ENCODE peak calls at places on chromosomes 2 and 18, in seven cellular contexts. V is esophagus squamous epithelium; M is stimulated activated CD4-positive, alpha-beta T cell treated with anti-CD3 and anti-CD28 coated beads, TNF-alpha, amount 100 ng/mL, for 24 hours; L is HFFc6; R is LoVo; T is effector CD8-positive, alpha-beta T cell; F is activated T-cell treated with anti-CD3 and anti-CD28 coated beads, Interleukin-2, amount 50 U/mL, for 1 hour. J is an unnamed sample.

GRCh38 chr2:46239847-46240181 is 57.4 kb upstream of the EPAS1 start:
- DNase-seq in F (peak), V (no peak), L (no peak), T (no peak), M (peak), R (no peak), J (no peak)

GRCh38 chr2:121902171-121902591 is 146.7 kb downstream of the TSN start:
- DNase-seq in T (no peak), M (no peak), V (no peak), L (no peak), F (no peak), R (no peak), J (no peak)

GRCh38 chr2:211157856-211158463 is 601.6 kb downstream of the CPS1 start:
- DNase-seq in M (peak), L (peak), V (no peak), T (peak), R (peak), F (peak), J (peak)

GRCh38 chr18:25727281-25727680 is 363.1 kb downstream of the SS18 start:
- DNase-seq in F (no peak), R (no peak), M (no peak), L (no peak), T (no peak), V (no peak), J (no peak)

GRCh38 chr2:127589358-127589757 is 53.9 kb downstream of the MYO7B start:
- DNase-seq in L (no peak), F (no peak), M (no peak), R (no peak), T (no peak), V (no peak), J (no peak)

GRCh38 chr2:201806442-201806841 is at the start of gene CDK15:
- DNase-seq in T (no peak), R (no peak), V (no peak), L (peak), M (no peak), F (no peak), J (no peak)

GRCh38 chr2:219737270-219737691 is 109.9 kb downstream of the SLC4A3 start:
- DNase-seq in L (peak), T (no peak), M (no peak), V (no peak), F (no peak), R (no peak), J (peak)

GRCh38 chr18:50099725-50100414 is 95.1 kb downstream of the MYO5B start:
- DNase-seq in T (no peak), R (peak), F (no peak), M (no peak), L (peak), V (no peak), J (peak)

GRCh38 chr18:8389391-8390340 is 219.6 kb upstream of the RAB12 start:
- DNase-seq in R (no peak), M (no peak), F (no peak), V (no peak), T (no peak), L (peak), J (peak)

GRCh38 chr2:218047532-218048230 is 21.4 kb upstream of the RUFY4 start:
- DNase-seq in V (no peak), R (no peak), L (no peak), M (no peak), T (no peak), F (no peak), J (no peak)

GRCh38 chr2:127012868-127013267 is 94.1 kb downstream of the BIN1 start:
- DNase-seq in V (no peak), R (no peak), L (no peak), T (no peak), M (no peak), F (no peak), J (no peak)

GRCh38 chr18:49486617-49486958 is 446 bp downstream of the C18orf32 start:
- DNase-seq in V (no peak), M (no peak), R (peak), F (no peak), L (no peak), T (no peak), J (no peak)

GRCh38 chr18:6015364-6015763 is 120.0 kb upstream of the TMEM200C start:
- DNase-seq in F (no peak), L (no peak), M (no peak), R (no peak), V (no peak), T (no peak), J (no peak)

GRCh38 chr2:11680901-11681721 is 11.1 kb upstream of the NTSR2 start:
- DNase-seq in F (no peak), M (no peak), T (no peak), R (no peak), V (no peak), L (no peak), J (no peak)

GRCh38 chr2:189221811-189222210 is 42.2 kb upstream of the COL5A2 start:
- DNase-seq in M (no peak), T (no peak), L (peak), F (no peak), V (no peak), R (peak), J (peak)

GRCh38 chr2:227473019-227473461 is 1.1 kb downstream of the AGFG1 start:
- DNase-seq in F (no peak), M (no peak), V (no peak), R (no peak), T (no peak), L (no peak), J (no peak)

GRCh38 chr2:158443613-158444012 is 12.9 kb downstream of the CCDC148 start:
- DNase-seq in L (no peak), R (no peak), F (no peak), T (no peak), M (no peak), V (no peak), J (no peak)

GRCh38 chr2:97751752-97752151 is 38.4 kb downstream of the ZAP70 start:
- DNase-seq in V (no peak), M (no peak), F (no peak), T (no peak), L (no peak), R (no peak), J (no peak)

GRCh38 chr18:76383636-76384035 is 111.4 kb downstream of the ZNF516 start:
- DNase-seq in L (no peak), T (no peak), F (no peak), M (no peak), V (no peak), R (no peak), J (no peak)

GRCh38 chr2:33209976-33210375 is 263.2 kb downstream of the LTBP1 start:
- DNase-seq in F (no peak), M (no peak), T (no peak), V (no peak), L (peak), R (no peak), J (no peak)